ENCODE peak calls at places on chromosome 1, in seven cellular contexts. R is IMR-90, W is neuronal stem cell, I is mesendoderm, A is mesenchymal stem cell, G is H1, J is trophoblast cell. E is an unnamed sample.

GRCh38 chr1:68321084-68321685 is 88.9 kb upstream of the WLS start:
- DNase-seq in R (peak; percentile 61), W (peak; percentile 27), I (peak; percentile 84), A (peak; percentile 67), G (peak; percentile 23), J (peak; percentile 34), E (peak; percentile 77)

GRCh38 chr1:156689035-156689959 is 12.1 kb upstream of the NES start:
- DNase-seq in R (peak; percentile 80), W (peak; percentile 88), I (peak; percentile 93), A (peak; percentile 87), G (no peak), J (peak; percentile 77), E (peak; percentile 93)

GRCh38 chr1:164726235-164726634 is 167.3 kb downstream of the PBX1 start:
- DNase-seq in R (peak; percentile 96), W (no peak), I (no peak), A (peak; percentile 87), G (no peak), J (peak; percentile 81), E (no peak)

GRCh38 chr1:17844146-17844826 is 89.2 kb downstream of the ACTL8 start:
- DNase-seq in R (no peak), W (no peak), I (no peak), A (no peak), G (no peak), J (no peak), E (no peak)

GRCh38 chr1:206864939-206865671 is at the start of gene IL20:
- DNase-seq in R (peak; percentile 80), W (peak; percentile 70), I (peak; percentile 80), A (peak; percentile 64), G (peak; percentile 43), J (peak; percentile 70), E (peak; percentile 82)

GRCh38 chr1:193181526-193181925 is 4.9 kb downstream of the B3GALT2 start:
- DNase-seq in R (no peak), W (no peak), I (no peak), A (no peak), G (no peak), J (no peak), E (no peak)

GRCh38 chr1:27522148-27522859 is 32.3 kb upstream of the WASF2 start:
- DNase-seq in R (no peak), W (no peak), I (no peak), A (no peak), G (no peak), J (no peak), E (no peak)

GRCh38 chr1:69911301-69911801 is 294.0 kb downstream of the LRRC40 start:
- DNase-seq in R (peak; percentile 41), W (no peak), I (no peak), A (peak; percentile 94), G (no peak), J (peak; percentile 22), E (no peak)

GRCh38 chr1:35452086-35452485 is 105.1 kb downstream of the KIAA0319L start:
- DNase-seq in R (peak; percentile 72), W (no peak), I (no peak), A (peak; percentile 65), G (no peak), J (no peak), E (no peak)

GRCh38 chr1:195899762-195900352 is 708.4 kb downstream of the KCNT2 start:
- DNase-seq in R (peak; percentile 74), W (no peak), I (peak; percentile 3), A (peak; percentile 39), G (no peak), J (no peak), E (no peak)

GRCh38 chr1:2639607-2640521 is 7.0 kb upstream of the MMEL1 start:
- DNase-seq in R (no peak), W (no peak), I (no peak), A (no peak), G (no peak), J (no peak), E (no peak)

GRCh38 chr1:940121-941026 is 16.7 kb downstream of the SAMD11 start:
- DNase-seq in R (peak; percentile 62), W (no peak), I (peak; percentile 80), A (peak; percentile 71), G (no peak), J (peak; percentile 36), E (no peak)

GRCh38 chr1:145747398-145748247 is 28.3 kb downstream of the CD160 start:
- DNase-seq in R (no peak), W (no peak), I (no peak), A (no peak), G (no peak), J (no peak), E (no peak)

GRCh38 chr1:96710708-96711477 is 10.7 kb upstream of the PTBP2 start:
- DNase-seq in R (peak; percentile 69), W (no peak), I (no peak), A (peak; percentile 27), G (no peak), J (no peak), E (no peak)

GRCh38 chr1:110242062-110242461 is 31.9 kb downstream of the KCNC4 start:
- DNase-seq in R (no peak), W (no peak), I (no peak), A (no peak), G (no peak), J (no peak), E (no peak)

GRCh38 chr1:210076620-210077019 is 138.6 kb downstream of the SYT14 start:
- DNase-seq in R (no peak), W (no peak), I (peak; percentile 49), A (no peak), G (no peak), J (no peak), E (no peak)

GRCh38 chr1:56237491-56238064 is 341.8 kb downstream of the PLPP3 start:
- DNase-seq in R (no peak), W (no peak), I (no peak), A (no peak), G (no peak), J (no peak), E (no peak)

GRCh38 chr1:226661965-226662364 is 77.1 kb downstream of the ITPKB start:
- DNase-seq in R (peak; percentile 48), W (no peak), I (peak; percentile 62), A (peak; percentile 67), G (no peak), J (no peak), E (no peak)

DNA sequence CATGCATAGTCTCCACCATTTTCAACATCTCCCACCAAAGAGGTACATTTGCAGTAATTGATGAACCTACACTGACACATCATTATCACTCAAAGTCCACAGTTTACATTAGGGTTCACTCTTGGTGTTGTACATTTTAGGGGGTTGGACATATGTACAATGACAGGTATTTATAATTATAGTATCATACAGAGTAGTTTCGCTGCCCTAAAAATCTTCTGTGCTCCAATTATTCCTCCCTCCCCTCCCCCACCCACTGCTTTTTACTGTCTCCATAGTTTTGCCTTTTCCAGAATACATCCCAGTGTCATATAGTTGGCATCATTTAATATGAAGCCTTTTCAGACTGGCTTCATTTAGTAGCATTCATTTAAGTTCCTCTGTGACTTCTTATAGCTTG is 13.6 kb downstream of the COA7 start:
- DNase-seq in R (no peak), W (no peak), I (no peak), A (no peak), G (no peak), J (no peak), E (no peak)
- H3K18ac ChIP-seq in R (no peak overlapping the region), W (no peak overlapping the region), I (no peak overlapping the region), A (no peak overlapping the region), G (no peak overlapping the region), J (no peak overlapping the region), E (no peak overlapping the region)

GRCh38 chr1:57910331-57910730 is 486.5 kb upstream of the DAB1 start:
- DNase-seq in R (no peak), W (no peak), I (no peak), A (no peak), G (no peak), J (no peak), E (no peak)
- H3K18ac ChIP-seq in R (no peak overlapping the region), W (no peak overlapping the region), I (no peak overlapping the region), A (no peak overlapping the region), G (no peak overlapping the region), J (no peak overlapping the region), E (no peak overlapping the region)

GRCh38 chr1:8429549-8430105 is 111.7 kb downstream of the SLC45A1 start:
- DNase-seq in R (no peak), W (no peak), I (no peak), A (no peak), G (no peak), J (no peak), E (no peak)
- H3K18ac ChIP-seq in R (no peak overlapping the region), W (no peak overlapping the region), I (no peak overlapping the region), A (no peak overlapping the region), G (no peak overlapping the region), J (no peak overlapping the region), E (no peak overlapping the region)

GRCh38 chr1:222443566-222443965 is 104.3 kb downstream of the HHIPL2 start:
- DNase-seq in R (no peak), W (no peak), I (no peak), A (peak; percentile 67), G (no peak), J (no peak), E (no peak)
- H3K18ac ChIP-seq in R (no peak overlapping the region), W (no peak overlapping the region), I (no peak overlapping the region), A (no peak overlapping the region), G (no peak overlapping the region), J (no peak overlapping the region), E (no peak overlapping the region)

GRCh38 chr1:31885851-31886250 is 52.3 kb downstream of the PTP4A2 start:
- DNase-seq in R (no peak), W (no peak), I (no peak), A (no peak), G (no peak), J (no peak), E (no peak)
- H3K18ac ChIP-seq in R (no peak overlapping the region), W (no peak overlapping the region), I (no peak overlapping the region), A (no peak overlapping the region), G (no peak overlapping the region), J (no peak overlapping the region), E (no peak overlapping the region)

GRCh38 chr1:202306535-202307345 is 35.0 kb downstream of the UBE2T start:
- DNase-seq in R (no peak), W (no peak), I (no peak), A (no peak), G (no peak), J (no peak), E (no peak)

GRCh38 chr1:202310071-202310725 is 31.5 kb downstream of the UBE2T start:
- DNase-seq in R (no peak), W (no peak), I (no peak), A (no peak), G (no peak), J (no peak), E (no peak)

GRCh38 chr1:202311880-202312635 is 29.7 kb downstream of the UBE2T start:
- DNase-seq in R (no peak), W (no peak), I (peak; percentile 6), A (no peak), G (no peak), J (no peak), E (no peak)

GRCh38 chr1:202315576-202316168 is 26.1 kb downstream of the UBE2T start:
- DNase-seq in R (peak; percentile 66), W (peak; percentile 75), I (peak; percentile 84), A (peak; percentile 66), G (peak; percentile 49), J (peak; percentile 68), E (peak; percentile 88)

GRCh38 chr1:202310746-202311145 is 31.0 kb downstream of the UBE2T start:
- DNase-seq in R (no peak), W (no peak), I (no peak), A (no peak), G (no peak), J (no peak), E (no peak)
- H3K18ac ChIP-seq in R (no peak overlapping the region), W (no peak overlapping the region), I (no peak overlapping the region), A (no peak overlapping the region), G (no peak overlapping the region), J (no peak overlapping the region), E (no peak overlapping the region)

GRCh38 chr1:197124376-197124775 is 22.1 kb downstream of the ASPM start:
- DNase-seq in R (no peak), W (no peak), I (no peak), A (no peak), G (no peak), J (no peak), E (no peak)
- H3K18ac ChIP-seq in R (no peak overlapping the region), W (no peak overlapping the region), I (no peak overlapping the region), A (no peak overlapping the region), G (no peak overlapping the region), J (no peak overlapping the region), E (no peak overlapping the region)

E was measured in H9.